ENCODE peak calls at places on chromosomes 4 and X, in eight cellular contexts. One of them, this sample, is unnamed.

GRCh38 chrX:110086916-110087484 is 84.1 kb downstream of the TMEM164 start:
- DNase-seq in progenitor cell of endocrine pancreas: no peak
- DNase-seq in WTC11: no peak
- DNase-seq in cardiac muscle cell: peak; percentile 90
- DNase-seq in AG09309: peak; percentile 80
- DNase-seq in stomach: no peak
- DNase-seq in PC-9: peak; percentile 99
- DNase-seq in WERI-Rb-1: no peak
- DNase-seq in this sample: no peak

GRCh38 chr4:7971881-7972500 is 32.3 kb upstream of the AFAP1 start:
- DNase-seq in stomach: no peak
- DNase-seq in progenitor cell of endocrine pancreas: no peak
- DNase-seq in WERI-Rb-1: no peak
- DNase-seq in WTC11: no peak
- DNase-seq in AG09309: no peak
- DNase-seq in cardiac muscle cell: no peak
- DNase-seq in PC-9: peak; percentile 72
- DNase-seq in this sample: no peak

GRCh38 chr4:137609693-137610450 is 77.6 kb upstream of the PCDH18 start:
- DNase-seq in cardiac muscle cell: peak; percentile 74
- DNase-seq in WERI-Rb-1: no peak
- DNase-seq in progenitor cell of endocrine pancreas: no peak
- DNase-seq in WTC11: no peak
- DNase-seq in stomach: no peak
- DNase-seq in PC-9: no peak
- DNase-seq in AG09309: peak; percentile 21
- DNase-seq in this sample: no peak

GRCh38 chr4:98873059-98873458 is 55.9 kb downstream of the EIF4E start:
- DNase-seq in WERI-Rb-1: no peak
- DNase-seq in progenitor cell of endocrine pancreas: no peak
- DNase-seq in cardiac muscle cell: peak; percentile 82
- DNase-seq in PC-9: no peak
- DNase-seq in stomach: no peak
- DNase-seq in WTC11: no peak
- DNase-seq in AG09309: peak; percentile 20
- DNase-seq in this sample: no peak

GRCh38 chr4:89939994-89940393 is 45.3 kb downstream of the MMRN1 start:
- DNase-seq in WERI-Rb-1: no peak
- DNase-seq in stomach: peak; percentile 37
- DNase-seq in AG09309: no peak
- DNase-seq in progenitor cell of endocrine pancreas: no peak
- DNase-seq in WTC11: no peak
- DNase-seq in cardiac muscle cell: peak; percentile 47
- DNase-seq in PC-9: no peak
- DNase-seq in this sample: no peak

GRCh38 chr4:124121511-124121934 is 591.0 kb downstream of the ANKRD50 start:
- DNase-seq in WTC11: no peak
- DNase-seq in progenitor cell of endocrine pancreas: no peak
- DNase-seq in stomach: no peak
- DNase-seq in PC-9: peak; percentile 90
- DNase-seq in AG09309: peak; percentile 79
- DNase-seq in cardiac muscle cell: peak; percentile 81
- DNase-seq in WERI-Rb-1: no peak
- DNase-seq in this sample: no peak

GRCh38 chrX:39253551-39253950 is 452.3 kb downstream of the MID1IP1 start:
- DNase-seq in WTC11: no peak
- DNase-seq in PC-9: no peak
- DNase-seq in AG09309: no peak
- DNase-seq in cardiac muscle cell: peak; percentile 0
- DNase-seq in WERI-Rb-1: no peak
- DNase-seq in stomach: no peak
- DNase-seq in progenitor cell of endocrine pancreas: no peak
- DNase-seq in this sample: no peak

GRCh38 chr4:153497091-153497531 is 31.0 kb downstream of the TMEM131L start:
- DNase-seq in stomach: no peak
- DNase-seq in cardiac muscle cell: peak; percentile 37
- DNase-seq in PC-9: peak; percentile 73
- DNase-seq in AG09309: no peak
- DNase-seq in WTC11: no peak
- DNase-seq in WERI-Rb-1: no peak
- DNase-seq in progenitor cell of endocrine pancreas: no peak
- DNase-seq in this sample: no peak

GRCh38 chr4:10738826-10739489 is 54.4 kb upstream of the CLNK start:
- DNase-seq in cardiac muscle cell: no peak
- DNase-seq in WERI-Rb-1: no peak
- DNase-seq in WTC11: no peak
- DNase-seq in stomach: no peak
- DNase-seq in progenitor cell of endocrine pancreas: no peak
- DNase-seq in PC-9: no peak
- DNase-seq in AG09309: no peak
- DNase-seq in this sample: no peak

GRCh38 chrX:108312011-108312410 is 126.2 kb downstream of the COL4A6 start:
- DNase-seq in WTC11: no peak
- DNase-seq in cardiac muscle cell: no peak
- DNase-seq in AG09309: no peak
- DNase-seq in stomach: no peak
- DNase-seq in PC-9: no peak
- DNase-seq in WERI-Rb-1: no peak
- DNase-seq in progenitor cell of endocrine pancreas: no peak
- DNase-seq in this sample: no peak

GRCh38 chrX:41238543-41238942 is 95.4 kb upstream of the DDX3X start:
- DNase-seq in WERI-Rb-1: no peak
- DNase-seq in cardiac muscle cell: peak; percentile 61
- DNase-seq in progenitor cell of endocrine pancreas: no peak
- DNase-seq in stomach: no peak
- DNase-seq in PC-9: peak; percentile 44
- DNase-seq in AG09309: no peak
- DNase-seq in WTC11: no peak
- DNase-seq in this sample: no peak

GRCh38 chr4:39637572-39638357 is 900 bp downstream of the SMIM14 start:
- DNase-seq in progenitor cell of endocrine pancreas: peak; percentile 17
- DNase-seq in PC-9: peak; percentile 62
- DNase-seq in WTC11: peak; percentile 72
- DNase-seq in WERI-Rb-1: peak; percentile 60
- DNase-seq in stomach: peak; percentile 66
- DNase-seq in cardiac muscle cell: peak; percentile 75
- DNase-seq in AG09309: no peak
- DNase-seq in this sample: peak; percentile 62

GRCh38 chr4:174873931-174874330 is 44.2 kb upstream of the ADAM29 start:
- DNase-seq in cardiac muscle cell: no peak
- DNase-seq in WTC11: no peak
- DNase-seq in stomach: no peak
- DNase-seq in WERI-Rb-1: peak; percentile 41
- DNase-seq in PC-9: no peak
- DNase-seq in progenitor cell of endocrine pancreas: no peak
- DNase-seq in AG09309: no peak
- DNase-seq in this sample: no peak

GRCh38 chrX:121109986-121110385 is 62.6 kb downstream of the GLUD2 start:
- DNase-seq in PC-9: no peak
- DNase-seq in stomach: no peak
- DNase-seq in WTC11: no peak
- DNase-seq in WERI-Rb-1: no peak
- DNase-seq in progenitor cell of endocrine pancreas: no peak
- DNase-seq in AG09309: no peak
- DNase-seq in cardiac muscle cell: no peak
- DNase-seq in this sample: no peak

GRCh38 chr4:62470421-62470983 is 1270.4 kb downstream of the ADGRL3 start:
- DNase-seq in stomach: no peak
- DNase-seq in WTC11: no peak
- DNase-seq in WERI-Rb-1: no peak
- DNase-seq in cardiac muscle cell: no peak
- DNase-seq in progenitor cell of endocrine pancreas: no peak
- DNase-seq in PC-9: no peak
- DNase-seq in AG09309: no peak
- DNase-seq in this sample: no peak

GRCh38 chr4:453267-453666 is 45.7 kb downstream of the ZNF721 start:
- DNase-seq in WERI-Rb-1: no peak
- DNase-seq in stomach: no peak
- DNase-seq in AG09309: no peak
- DNase-seq in WTC11: no peak
- DNase-seq in PC-9: no peak
- DNase-seq in progenitor cell of endocrine pancreas: no peak
- DNase-seq in cardiac muscle cell: no peak
- DNase-seq in this sample: no peak

DNA sequence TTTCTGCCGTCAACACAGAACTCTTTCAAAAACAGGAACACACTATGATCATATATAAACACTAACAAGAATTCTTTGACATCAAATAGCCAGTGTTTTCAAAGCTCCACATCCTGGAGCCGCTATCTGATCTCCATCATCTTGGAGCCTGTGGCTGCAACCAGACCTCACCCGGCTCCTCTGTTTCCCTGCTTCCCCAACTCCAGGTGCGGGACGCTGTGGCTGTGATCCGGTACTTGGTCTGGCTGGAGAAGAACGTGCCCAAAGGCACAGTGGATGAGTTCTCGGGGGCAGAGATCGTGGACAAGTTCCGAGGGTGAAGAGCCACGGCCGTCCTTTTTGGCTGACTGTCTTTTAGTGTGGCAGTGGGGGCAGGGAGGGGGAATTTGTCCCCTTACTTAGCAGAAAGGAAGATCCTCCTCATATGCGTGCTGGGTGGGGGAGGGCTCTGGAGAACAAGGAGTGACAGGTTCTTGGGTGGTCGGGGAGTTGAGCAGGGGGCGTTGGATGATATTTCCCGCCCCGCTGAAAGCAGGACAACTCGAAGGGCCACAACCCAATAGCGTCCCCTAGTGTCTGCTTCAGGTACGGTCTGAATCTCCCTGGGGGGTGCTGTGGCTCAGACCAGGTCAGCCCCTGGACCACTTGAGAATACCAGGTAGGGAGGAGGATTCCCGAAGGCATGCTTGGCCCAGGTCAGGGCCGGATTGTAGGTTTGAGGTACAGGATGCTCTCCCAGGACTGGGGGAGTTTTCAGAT is 15.7 kb downstream of the XPNPEP2 start:
- DNase-seq in PC-9: no peak
- DNase-seq in progenitor cell of endocrine pancreas: no peak
- DNase-seq in stomach: no peak
- DNase-seq in cardiac muscle cell: no peak
- DNase-seq in WERI-Rb-1: no peak
- DNase-seq in WTC11: peak; percentile 72
- DNase-seq in AG09309: no peak
- DNase-seq in this sample: no peak
- TF ChIP-seq CTCF in PC-9: peak; percentile 45
- TF ChIP-seq CTCF in progenitor cell of endocrine pancreas: peak; percentile 27
- TF ChIP-seq CTCF in stomach: no peak
- TF ChIP-seq CTCF in cardiac muscle cell: peak; percentile 40
- TF ChIP-seq CTCF in WERI-Rb-1: peak; percentile 80
- TF ChIP-seq CTCF in WTC11: peak; percentile 72
- TF ChIP-seq CTCF in AG09309: peak; percentile 16
- TF ChIP-seq CTCF in this sample: peak; percentile 17

GRCh38 chr4:170875868-170876267 is 786.1 kb upstream of the AADAT start:
- DNase-seq in PC-9: no peak
- DNase-seq in stomach: no peak
- DNase-seq in progenitor cell of endocrine pancreas: no peak
- DNase-seq in cardiac muscle cell: no peak
- DNase-seq in WERI-Rb-1: peak; percentile 23
- DNase-seq in WTC11: no peak
- DNase-seq in AG09309: no peak
- DNase-seq in this sample: no peak
- TF ChIP-seq CTCF in PC-9: no peak
- TF ChIP-seq CTCF in stomach: no peak
- TF ChIP-seq CTCF in progenitor cell of endocrine pancreas: peak; percentile 25
- TF ChIP-seq CTCF in cardiac muscle cell: no peak
- TF ChIP-seq CTCF in WERI-Rb-1: peak; percentile 62
- TF ChIP-seq CTCF in WTC11: no peak
- TF ChIP-seq CTCF in AG09309: no peak
- TF ChIP-seq CTCF in this sample: no peak

DNA sequence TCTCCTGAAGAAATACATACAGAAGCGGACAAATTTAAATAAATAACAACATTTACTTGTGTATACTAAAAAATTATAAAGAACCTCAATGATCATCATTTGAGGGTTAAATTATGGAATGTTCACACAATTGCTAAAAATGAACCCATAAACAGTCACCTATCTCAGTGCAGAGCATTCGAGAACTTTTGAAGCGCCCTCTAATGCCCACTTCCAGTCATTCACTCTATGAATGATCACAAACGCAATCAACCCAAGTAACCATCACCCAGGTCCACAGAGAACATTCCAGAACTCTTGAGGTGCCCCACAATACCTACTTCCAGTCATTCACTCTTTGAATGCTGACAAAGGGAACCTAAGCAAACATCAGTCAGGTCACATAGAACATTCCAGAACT is 103.5 kb upstream of the PLAC1 start:
- DNase-seq in PC-9: no peak
- DNase-seq in AG09309: no peak
- DNase-seq in WTC11: no peak
- DNase-seq in WERI-Rb-1: no peak
- DNase-seq in cardiac muscle cell: peak; percentile 33
- DNase-seq in progenitor cell of endocrine pancreas: no peak
- DNase-seq in stomach: no peak
- DNase-seq in this sample: no peak
- TF ChIP-seq CTCF in PC-9: peak; percentile 58
- TF ChIP-seq CTCF in AG09309: peak; percentile 66
- TF ChIP-seq CTCF in WTC11: no peak
- TF ChIP-seq CTCF in WERI-Rb-1: peak; percentile 46
- TF ChIP-seq CTCF in cardiac muscle cell: peak; percentile 49
- TF ChIP-seq CTCF in progenitor cell of endocrine pancreas: peak; percentile 33
- TF ChIP-seq CTCF in stomach: no peak
- TF ChIP-seq CTCF in this sample: no peak

GRCh38 chrX:148134578-148134977 is 153.4 kb downstream of the FMR1NB start:
- DNase-seq in PC-9: no peak
- DNase-seq in cardiac muscle cell: no peak
- DNase-seq in AG09309: no peak
- DNase-seq in progenitor cell of endocrine pancreas: no peak
- DNase-seq in stomach: no peak
- DNase-seq in WERI-Rb-1: no peak
- DNase-seq in WTC11: no peak
- DNase-seq in this sample: no peak

GRCh38 chrX:148135738-148136137 is 154.6 kb downstream of the FMR1NB start:
- DNase-seq in WERI-Rb-1: no peak
- DNase-seq in AG09309: no peak
- DNase-seq in PC-9: no peak
- DNase-seq in stomach: no peak
- DNase-seq in progenitor cell of endocrine pancreas: no peak
- DNase-seq in WTC11: no peak
- DNase-seq in cardiac muscle cell: peak; percentile 6
- DNase-seq in this sample: no peak

GRCh38 chrX:148133099-148133725 is 152.1 kb downstream of the FMR1NB start:
- DNase-seq in WTC11: no peak
- DNase-seq in PC-9: no peak
- DNase-seq in cardiac muscle cell: peak; percentile 0
- DNase-seq in stomach: no peak
- DNase-seq in progenitor cell of endocrine pancreas: no peak
- DNase-seq in AG09309: no peak
- DNase-seq in WERI-Rb-1: no peak
- DNase-seq in this sample: no peak
- TF ChIP-seq CTCF in WTC11: no peak
- TF ChIP-seq CTCF in PC-9: peak; percentile 50
- TF ChIP-seq CTCF in cardiac muscle cell: no peak
- TF ChIP-seq CTCF in stomach: no peak
- TF ChIP-seq CTCF in progenitor cell of endocrine pancreas: no peak
- TF ChIP-seq CTCF in AG09309: no peak
- TF ChIP-seq CTCF in WERI-Rb-1: no peak
- TF ChIP-seq CTCF in this sample: no peak

DNA sequence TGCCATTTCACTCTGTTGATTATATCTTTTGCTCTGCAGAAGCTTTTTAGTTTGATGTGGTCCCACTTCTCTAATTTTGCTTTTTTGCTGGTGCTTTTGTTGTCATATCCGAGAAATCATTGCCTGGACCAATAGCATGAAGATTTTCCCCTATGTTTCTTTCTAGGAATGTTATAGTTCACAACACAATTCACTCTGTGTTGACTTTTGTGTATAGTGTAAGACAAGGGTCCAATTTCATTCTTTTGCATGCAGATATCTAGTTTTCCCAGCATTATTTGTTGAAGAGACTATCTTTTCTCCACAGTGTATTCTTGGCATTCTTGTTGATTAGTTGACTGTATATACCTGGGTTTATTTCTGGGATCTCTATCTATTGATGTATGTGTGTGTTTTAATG is 8.3 kb upstream of the CPE start:
- DNase-seq in WERI-Rb-1: no peak
- DNase-seq in PC-9: no peak
- DNase-seq in WTC11: no peak
- DNase-seq in AG09309: no peak
- DNase-seq in progenitor cell of endocrine pancreas: no peak
- DNase-seq in stomach: no peak
- DNase-seq in cardiac muscle cell: no peak
- DNase-seq in this sample: no peak
- TF ChIP-seq CTCF in WERI-Rb-1: no peak
- TF ChIP-seq CTCF in PC-9: no peak
- TF ChIP-seq CTCF in WTC11: no peak
- TF ChIP-seq CTCF in AG09309: no peak
- TF ChIP-seq CTCF in progenitor cell of endocrine pancreas: no peak
- TF ChIP-seq CTCF in stomach: no peak
- TF ChIP-seq CTCF in cardiac muscle cell: no peak
- TF ChIP-seq CTCF in this sample: no peak

This sample was measured in mesothelial cell of epicardium.